ENCODE peak calls at places on chromosomes 3 and 15, in nine cellular contexts. E is NCI-H1105 treated with DMSO at 0.1 percent for 48 hours; M is NCI-H1092; H is NCI-H1436 treated with DMSO at 0.1 percent for 48 hours; Q is COLO829; K is stimulated activated naive CD8-positive, alpha-beta T cell treated with anti-CD3 and anti-CD28 coated beads, Interleukin-15, Interleukin-2, amounts not matched to agents 100 U/mL and 50 U/mL, for 24 hours; N is NCI-H510A treated with DMSO at 0.1 percent for 48 hours; L is AG10803; B is GF-D8. W is an unnamed sample.

GRCh38 chr3:123372789-123373534 is 75.9 kb downstream of the ADCY5 start:
- DNase-seq in E (no peak), M (no peak), H (no peak), Q (no peak), K (no peak), N (no peak), L (no peak), B (no peak), W (no peak)

GRCh38 chr3:10702961-10703740 is 112.9 kb upstream of the SLC6A11 start:
- DNase-seq in E (no peak), M (no peak), H (no peak), Q (peak), K (peak), N (no peak), L (no peak), B (no peak), W (no peak)

GRCh38 chr3:193975072-193975535 is 160.8 kb upstream of the HES1 start:
- DNase-seq in E (no peak), M (no peak), H (no peak), Q (no peak), K (no peak), N (peak), L (no peak), B (no peak), W (no peak)

GRCh38 chr15:41734079-41734478 is 40.2 kb upstream of the MAPKBP1 start:
- DNase-seq in E (no peak), M (no peak), H (no peak), Q (no peak), K (no peak), N (no peak), L (peak), B (no peak), W (no peak)

GRCh38 chr3:161682715-161683114 is 186.1 kb downstream of the OTOL1 start:
- DNase-seq in E (no peak), M (no peak), H (no peak), Q (no peak), K (no peak), N (no peak), L (no peak), B (no peak), W (no peak)

GRCh38 chr3:125150525-125151436 is 61.8 kb downstream of the SLC12A8 start:
- DNase-seq in E (peak), M (no peak), H (no peak), Q (peak), K (peak), N (peak), L (no peak), B (peak), W (no peak)

GRCh38 chr3:169945313-169945712 is 21.3 kb upstream of the SEC62 start:
- DNase-seq in E (no peak), M (no peak), H (no peak), Q (no peak), K (peak), N (no peak), L (no peak), B (peak), W (peak)

GRCh38 chr15:90101130-90101968 is 919 bp downstream of the IDH2 start:
- DNase-seq in E (peak), M (peak), H (no peak), Q (no peak), K (peak), N (peak), L (peak), B (peak), W (no peak)

GRCh38 chr3:57753016-57753415 is 3.1 kb upstream of the SLMAP start:
- DNase-seq in E (no peak), M (no peak), H (no peak), Q (no peak), K (no peak), N (no peak), L (no peak), B (no peak), W (no peak)

GRCh38 chr15:80779658-80780415 is 667 bp downstream of the CEMIP start:
- DNase-seq in E (peak), M (no peak), H (no peak), Q (no peak), K (no peak), N (peak), L (no peak), B (no peak), W (no peak)

GRCh38 chr3:13009132-13009945 is 63.9 kb downstream of the IQSEC1 start:
- DNase-seq in E (no peak), M (no peak), H (no peak), Q (no peak), K (peak), N (no peak), L (no peak), B (peak), W (no peak)

GRCh38 chr15:65421360-65422215 is 1.2 kb downstream of the IGDCC4 start:
- DNase-seq in E (peak), M (no peak), H (no peak), Q (no peak), K (peak), N (no peak), L (peak), B (no peak), W (peak)

GRCh38 chr3:9747267-9747666 is 2.5 kb upstream of the OGG1 start:
- DNase-seq in E (no peak), M (no peak), H (no peak), Q (no peak), K (no peak), N (no peak), L (peak), B (no peak), W (no peak)

W was measured in GM12864.